ENCODE peak calls at places on chromosome 1, in eight cellular contexts. One of them, this sample, is unnamed. For H3K9me3, the result is how much of the 10 kb centered on the place peaks cover.

GRCh38 chr1:185670187-185670627 is 64.0 kb upstream of the HMCN1 start:
- DNase-seq in tibial artery: peak
- DNase-seq in neural progenitor cell: peak
- DNase-seq in mammary epithelial cell: peak
- DNase-seq in uterus: no peak
- DNase-seq in CD8-positive, alpha-beta T cell: peak
- DNase-seq in H9: no peak
- DNase-seq in HCT116: no peak
- DNase-seq in this sample: no peak

GRCh38 chr1:234958702-234959649 is 169.7 kb downstream of the TOMM20 start:
- DNase-seq in tibial artery: no peak
- DNase-seq in neural progenitor cell: no peak
- DNase-seq in mammary epithelial cell: no peak
- DNase-seq in uterus: no peak
- DNase-seq in CD8-positive, alpha-beta T cell: no peak
- DNase-seq in H9: no peak
- DNase-seq in HCT116: no peak
- DNase-seq in this sample: no peak

GRCh38 chr1:38941093-38941492 is 537 bp downstream of the RHBDL2 start:
- DNase-seq in tibial artery: no peak
- DNase-seq in neural progenitor cell: no peak
- DNase-seq in mammary epithelial cell: no peak
- DNase-seq in uterus: no peak
- DNase-seq in CD8-positive, alpha-beta T cell: no peak
- DNase-seq in H9: no peak
- DNase-seq in HCT116: no peak
- DNase-seq in this sample: no peak

GRCh38 chr1:61341426-61341825 is 259.1 kb downstream of the NFIA start:
- DNase-seq in tibial artery: no peak
- DNase-seq in neural progenitor cell: no peak
- DNase-seq in mammary epithelial cell: no peak
- DNase-seq in uterus: no peak
- DNase-seq in CD8-positive, alpha-beta T cell: no peak
- DNase-seq in H9: no peak
- DNase-seq in HCT116: no peak
- DNase-seq in this sample: no peak

GRCh38 chr1:53069663-53070327 is 7.8 kb downstream of the PODN start:
- DNase-seq in tibial artery: peak
- DNase-seq in neural progenitor cell: no peak
- DNase-seq in mammary epithelial cell: no peak
- DNase-seq in uterus: peak
- DNase-seq in CD8-positive, alpha-beta T cell: peak
- DNase-seq in H9: peak
- DNase-seq in HCT116: no peak
- DNase-seq in this sample: peak

GRCh38 chr1:50968884-50969610 is 998 bp upstream of the CDKN2C start:
- DNase-seq in tibial artery: peak
- DNase-seq in neural progenitor cell: peak
- DNase-seq in mammary epithelial cell: peak
- DNase-seq in uterus: peak
- DNase-seq in CD8-positive, alpha-beta T cell: peak
- DNase-seq in H9: peak
- DNase-seq in HCT116: no peak
- DNase-seq in this sample: peak

GRCh38 chr1:218156602-218157001 is 128.5 kb upstream of the RRP15 start:
- DNase-seq in tibial artery: no peak
- DNase-seq in neural progenitor cell: peak
- DNase-seq in mammary epithelial cell: no peak
- DNase-seq in uterus: no peak
- DNase-seq in CD8-positive, alpha-beta T cell: no peak
- DNase-seq in H9: peak
- DNase-seq in HCT116: no peak
- DNase-seq in this sample: no peak

GRCh38 chr1:205493241-205494085 is 11.0 kb upstream of the CDK18 start:
- DNase-seq in tibial artery: peak
- DNase-seq in neural progenitor cell: no peak
- DNase-seq in mammary epithelial cell: peak
- DNase-seq in uterus: peak
- DNase-seq in CD8-positive, alpha-beta T cell: no peak
- DNase-seq in H9: no peak
- DNase-seq in HCT116: no peak
- DNase-seq in this sample: peak

GRCh38 chr1:36857761-36858160 is 176.6 kb downstream of the GRIK3 start:
- DNase-seq in tibial artery: no peak
- DNase-seq in neural progenitor cell: no peak
- DNase-seq in mammary epithelial cell: no peak
- DNase-seq in uterus: no peak
- DNase-seq in CD8-positive, alpha-beta T cell: no peak
- DNase-seq in H9: no peak
- DNase-seq in HCT116: no peak
- DNase-seq in this sample: no peak

GRCh38 chr1:246750752-246751151 is 26.5 kb downstream of the SCCPDH start:
- DNase-seq in tibial artery: no peak
- DNase-seq in neural progenitor cell: no peak
- DNase-seq in mammary epithelial cell: no peak
- DNase-seq in uterus: no peak
- DNase-seq in CD8-positive, alpha-beta T cell: no peak
- DNase-seq in H9: no peak
- DNase-seq in HCT116: no peak
- DNase-seq in this sample: no peak

GRCh38 chr1:246753670-246754535 is 29.7 kb downstream of the SCCPDH start:
- DNase-seq in tibial artery: peak
- DNase-seq in neural progenitor cell: peak
- DNase-seq in mammary epithelial cell: peak
- DNase-seq in uterus: peak
- DNase-seq in CD8-positive, alpha-beta T cell: peak
- DNase-seq in H9: peak
- DNase-seq in HCT116: peak
- DNase-seq in this sample: peak

GRCh38 chr1:246748006-246748405 is 23.8 kb downstream of the SCCPDH start:
- DNase-seq in tibial artery: no peak
- DNase-seq in neural progenitor cell: no peak
- DNase-seq in mammary epithelial cell: no peak
- DNase-seq in uterus: no peak
- DNase-seq in CD8-positive, alpha-beta T cell: no peak
- DNase-seq in H9: no peak
- DNase-seq in HCT116: no peak
- DNase-seq in this sample: no peak

GRCh38 chr1:246748867-246749266 is 24.7 kb downstream of the SCCPDH start:
- DNase-seq in tibial artery: no peak
- DNase-seq in neural progenitor cell: no peak
- DNase-seq in mammary epithelial cell: peak
- DNase-seq in uterus: no peak
- DNase-seq in CD8-positive, alpha-beta T cell: no peak
- DNase-seq in H9: no peak
- DNase-seq in HCT116: no peak
- DNase-seq in this sample: no peak
- H3K9me3 ChIP-seq in tibial artery: under half
- H3K9me3 ChIP-seq in neural progenitor cell: under half
- H3K9me3 ChIP-seq in mammary epithelial cell: under half
- H3K9me3 ChIP-seq in uterus: under half
- H3K9me3 ChIP-seq in CD8-positive, alpha-beta T cell: under half
- H3K9me3 ChIP-seq in H9: under half
- H3K9me3 ChIP-seq in HCT116: under half
- H3K9me3 ChIP-seq in this sample: under half

DNA sequence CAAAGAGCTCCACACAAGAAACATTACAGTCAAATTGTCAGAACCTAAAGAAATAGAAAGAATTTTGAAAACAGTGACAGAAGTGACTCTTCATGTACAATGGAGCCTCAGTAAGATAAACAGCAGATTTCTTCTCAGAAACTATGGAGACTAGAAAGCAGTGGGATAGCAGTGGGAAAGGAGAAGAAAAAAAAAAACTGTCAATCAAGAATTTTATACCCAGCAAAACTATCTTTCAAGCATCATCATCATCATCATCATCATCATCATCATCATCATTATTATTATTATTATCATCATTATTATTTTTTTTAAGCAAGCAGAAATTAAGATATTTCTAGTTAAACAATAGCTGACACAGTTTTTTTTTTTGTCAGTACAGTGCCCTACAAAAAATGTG is 24.2 kb downstream of the CEP170 start:
- DNase-seq in tibial artery: no peak
- DNase-seq in neural progenitor cell: peak
- DNase-seq in mammary epithelial cell: peak
- DNase-seq in uterus: no peak
- DNase-seq in CD8-positive, alpha-beta T cell: no peak
- DNase-seq in H9: no peak
- DNase-seq in HCT116: no peak
- DNase-seq in this sample: no peak
- H3K9me3 ChIP-seq in tibial artery: under half
- H3K9me3 ChIP-seq in neural progenitor cell: under half
- H3K9me3 ChIP-seq in mammary epithelial cell: under half
- H3K9me3 ChIP-seq in uterus: under half
- H3K9me3 ChIP-seq in CD8-positive, alpha-beta T cell: under half
- H3K9me3 ChIP-seq in H9: under half
- H3K9me3 ChIP-seq in HCT116: under half
- H3K9me3 ChIP-seq in this sample: under half

GRCh38 chr1:238370600-238370999 is 479.9 kb upstream of the ZP4 start:
- DNase-seq in tibial artery: no peak
- DNase-seq in neural progenitor cell: no peak
- DNase-seq in mammary epithelial cell: no peak
- DNase-seq in uterus: no peak
- DNase-seq in CD8-positive, alpha-beta T cell: no peak
- DNase-seq in H9: no peak
- DNase-seq in HCT116: no peak
- DNase-seq in this sample: no peak
- H3K9me3 ChIP-seq in tibial artery: under half
- H3K9me3 ChIP-seq in neural progenitor cell: under half
- H3K9me3 ChIP-seq in mammary epithelial cell: under half
- H3K9me3 ChIP-seq in uterus: under half
- H3K9me3 ChIP-seq in CD8-positive, alpha-beta T cell: under half
- H3K9me3 ChIP-seq in H9: under half
- H3K9me3 ChIP-seq in HCT116: under half
- H3K9me3 ChIP-seq in this sample: under half

DNA sequence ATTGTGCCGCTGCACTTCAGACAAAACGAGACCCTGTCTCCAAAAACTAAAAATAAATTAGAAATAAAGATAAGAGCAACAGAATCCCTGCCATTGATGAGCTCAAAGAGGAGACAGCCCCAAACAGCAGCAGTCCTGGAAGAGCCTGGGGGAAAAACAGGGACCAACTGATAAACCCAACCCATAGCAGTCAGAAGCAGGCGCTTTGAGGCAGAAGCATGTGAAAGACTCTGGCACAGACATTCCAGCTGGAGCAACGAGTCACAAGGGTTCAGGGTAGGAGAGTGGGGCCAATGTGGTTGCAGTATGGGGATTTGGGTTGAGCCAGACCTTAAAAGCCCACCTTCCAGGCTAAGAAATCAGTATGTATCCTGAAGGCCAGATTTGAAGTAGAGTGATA is 78.5 kb downstream of the MPZL1 start:
- DNase-seq in tibial artery: no peak
- DNase-seq in neural progenitor cell: no peak
- DNase-seq in mammary epithelial cell: no peak
- DNase-seq in uterus: no peak
- DNase-seq in CD8-positive, alpha-beta T cell: no peak
- DNase-seq in H9: no peak
- DNase-seq in HCT116: no peak
- DNase-seq in this sample: no peak
- H3K9me3 ChIP-seq in tibial artery: under half
- H3K9me3 ChIP-seq in neural progenitor cell: under half
- H3K9me3 ChIP-seq in mammary epithelial cell: under half
- H3K9me3 ChIP-seq in uterus: under half
- H3K9me3 ChIP-seq in CD8-positive, alpha-beta T cell: under half
- H3K9me3 ChIP-seq in H9: under half
- H3K9me3 ChIP-seq in HCT116: under half
- H3K9me3 ChIP-seq in this sample: under half

GRCh38 chr1:23366146-23366545 is 3.5 kb downstream of the ZNF436 start:
- DNase-seq in tibial artery: no peak
- DNase-seq in neural progenitor cell: no peak
- DNase-seq in mammary epithelial cell: peak
- DNase-seq in uterus: no peak
- DNase-seq in CD8-positive, alpha-beta T cell: no peak
- DNase-seq in H9: no peak
- DNase-seq in HCT116: no peak
- DNase-seq in this sample: no peak

GRCh38 chr1:23366598-23366997 is 3.0 kb downstream of the ZNF436 start:
- DNase-seq in tibial artery: no peak
- DNase-seq in neural progenitor cell: no peak
- DNase-seq in mammary epithelial cell: peak
- DNase-seq in uterus: no peak
- DNase-seq in CD8-positive, alpha-beta T cell: no peak
- DNase-seq in H9: no peak
- DNase-seq in HCT116: no peak
- DNase-seq in this sample: no peak

GRCh38 chr1:23357112-23357908 is 12.3 kb downstream of the ZNF436 start:
- DNase-seq in tibial artery: no peak
- DNase-seq in neural progenitor cell: no peak
- DNase-seq in mammary epithelial cell: no peak
- DNase-seq in uterus: no peak
- DNase-seq in CD8-positive, alpha-beta T cell: no peak
- DNase-seq in H9: peak
- DNase-seq in HCT116: no peak
- DNase-seq in this sample: no peak

GRCh38 chr1:23358310-23358709 is 11.3 kb downstream of the ZNF436 start:
- DNase-seq in tibial artery: no peak
- DNase-seq in neural progenitor cell: no peak
- DNase-seq in mammary epithelial cell: no peak
- DNase-seq in uterus: no peak
- DNase-seq in CD8-positive, alpha-beta T cell: no peak
- DNase-seq in H9: no peak
- DNase-seq in HCT116: no peak
- DNase-seq in this sample: no peak

DNA sequence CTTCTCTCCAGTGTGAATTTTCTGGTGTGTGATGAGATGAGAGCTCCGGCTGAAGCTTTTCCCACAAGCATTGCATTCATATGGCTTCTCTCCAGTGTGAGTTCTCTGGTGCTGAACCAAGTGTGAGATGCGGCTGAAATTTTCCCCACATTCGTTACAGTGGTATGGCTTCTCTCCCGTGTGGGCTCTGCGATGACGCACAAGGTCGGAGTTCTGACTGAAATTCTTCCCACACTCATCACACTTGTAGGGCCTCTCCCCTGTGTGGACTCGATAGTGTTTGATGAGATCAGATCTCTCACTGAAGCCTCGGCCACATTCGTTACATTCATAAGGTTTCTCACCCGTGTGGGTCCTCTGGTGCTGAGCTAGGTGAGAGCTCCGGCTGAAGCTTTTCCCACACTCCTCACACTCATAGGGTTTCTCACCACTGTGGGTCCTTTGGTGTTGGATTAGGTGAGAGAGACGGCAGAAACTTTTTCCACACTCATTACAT is 7.4 kb downstream of the ZNF436 start:
- DNase-seq in tibial artery: no peak
- DNase-seq in neural progenitor cell: no peak
- DNase-seq in mammary epithelial cell: no peak
- DNase-seq in uterus: no peak
- DNase-seq in CD8-positive, alpha-beta T cell: no peak
- DNase-seq in H9: no peak
- DNase-seq in HCT116: no peak
- DNase-seq in this sample: no peak
- H3K9me3 ChIP-seq in tibial artery: under half
- H3K9me3 ChIP-seq in neural progenitor cell: half or more
- H3K9me3 ChIP-seq in mammary epithelial cell: half or more
- H3K9me3 ChIP-seq in uterus: under half
- H3K9me3 ChIP-seq in CD8-positive, alpha-beta T cell: under half
- H3K9me3 ChIP-seq in H9: under half
- H3K9me3 ChIP-seq in HCT116: half or more
- H3K9me3 ChIP-seq in this sample: under half

This sample was measured in aorta.